ENCODE peak calls at places on chromosomes 7 and 10, in five cellular contexts. One of them, this sample, is unnamed.

GRCh38 chr7:70027864-70028263 is 429.6 kb downstream of the AUTS2 start:
- DNase-seq in Peyer's patch: no peak
- DNase-seq in fibroblast of lung: no peak
- DNase-seq in lung: no peak
- DNase-seq in GM12864: no peak
- DNase-seq in this sample: no peak

GRCh38 chr10:32982293-32982709 is 24.3 kb upstream of the ITGB1 start:
- DNase-seq in Peyer's patch: no peak
- DNase-seq in lung: no peak
- DNase-seq in fibroblast of lung: peak; percentile 94
- DNase-seq in GM12864: no peak
- DNase-seq in this sample: no peak

GRCh38 chr7:20146461-20146860 is 70.7 kb downstream of the MACC1 start:
- DNase-seq in GM12864: no peak
- DNase-seq in Peyer's patch: no peak
- DNase-seq in fibroblast of lung: no peak
- DNase-seq in lung: no peak
- DNase-seq in this sample: no peak

GRCh38 chr7:19116121-19117080 is 1.0 kb downstream of the TWIST1 start:
- DNase-seq in fibroblast of lung: peak; percentile 58
- DNase-seq in Peyer's patch: no peak
- DNase-seq in GM12864: no peak
- DNase-seq in lung: no peak
- DNase-seq in this sample: no peak

GRCh38 chr10:33334170-33334838 is at the start of gene NRP1:
- DNase-seq in fibroblast of lung: peak; percentile 11
- DNase-seq in GM12864: no peak
- DNase-seq in Peyer's patch: no peak
- DNase-seq in lung: no peak
- DNase-seq in this sample: peak; percentile 55

GRCh38 chr7:30682131-30683083 is at the start of gene CRHR2:
- DNase-seq in lung: no peak
- DNase-seq in fibroblast of lung: no peak
- DNase-seq in Peyer's patch: no peak
- DNase-seq in GM12864: no peak
- DNase-seq in this sample: no peak

GRCh38 chr7:518630-519428 is 817 bp downstream of the PDGFA start:
- DNase-seq in lung: peak; percentile 82
- DNase-seq in fibroblast of lung: peak; percentile 86
- DNase-seq in GM12864: no peak
- DNase-seq in Peyer's patch: peak; percentile 35
- DNase-seq in this sample: peak; percentile 92

GRCh38 chr10:115989621-115990020 is 283.4 kb downstream of the GFRA1 start:
- DNase-seq in GM12864: no peak
- DNase-seq in Peyer's patch: no peak
- DNase-seq in lung: no peak
- DNase-seq in fibroblast of lung: peak; percentile 79
- DNase-seq in this sample: no peak

GRCh38 chr10:111128331-111129167 is 51.7 kb downstream of the ADRA2A start:
- DNase-seq in fibroblast of lung: peak; percentile 49
- DNase-seq in lung: no peak
- DNase-seq in Peyer's patch: no peak
- DNase-seq in GM12864: no peak
- DNase-seq in this sample: no peak

GRCh38 chr10:59177031-59177861 is 803 bp downstream of the PHYHIPL start:
- DNase-seq in Peyer's patch: no peak
- DNase-seq in lung: no peak
- DNase-seq in fibroblast of lung: peak; percentile 90
- DNase-seq in GM12864: no peak
- DNase-seq in this sample: peak; percentile 21

GRCh38 chr10:50641636-50642035 is 17.9 kb upstream of the SGMS1 start:
- DNase-seq in fibroblast of lung: no peak
- DNase-seq in lung: no peak
- DNase-seq in GM12864: no peak
- DNase-seq in Peyer's patch: no peak
- DNase-seq in this sample: no peak

GRCh38 chr7:128725524-128725923 is 13.6 kb upstream of the CALU start:
- DNase-seq in lung: no peak
- DNase-seq in Peyer's patch: no peak
- DNase-seq in GM12864: no peak
- DNase-seq in fibroblast of lung: no peak
- DNase-seq in this sample: no peak

DNA sequence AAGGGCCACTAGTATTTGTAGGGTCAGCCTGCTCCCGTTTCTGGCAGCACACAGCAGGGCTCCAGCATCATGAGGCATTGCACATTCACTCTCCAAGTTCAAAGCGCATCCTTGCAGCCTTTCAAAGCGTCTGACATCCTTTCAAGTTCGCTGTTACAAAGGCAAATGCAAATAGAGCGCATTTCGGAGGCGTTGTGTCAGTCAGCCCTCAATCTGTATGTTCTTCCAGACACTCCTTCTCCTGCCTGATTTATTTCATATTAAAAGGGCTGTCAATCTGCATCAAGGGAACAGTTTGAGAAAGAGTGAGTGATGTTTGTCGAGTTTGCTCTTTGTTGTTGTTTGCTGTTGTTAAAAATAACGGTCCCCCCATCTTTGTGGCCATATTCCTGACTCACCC is 188.5 kb downstream of the SNX10 start:
- DNase-seq in fibroblast of lung: no peak
- DNase-seq in lung: no peak
- DNase-seq in GM12864: no peak
- DNase-seq in Peyer's patch: no peak
- DNase-seq in this sample: no peak
- TF ChIP-seq CTCF in fibroblast of lung: no peak
- TF ChIP-seq CTCF in lung: no peak
- TF ChIP-seq CTCF in GM12864: no peak
- TF ChIP-seq CTCF in Peyer's patch: no peak
- TF ChIP-seq CTCF in this sample: no peak

GRCh38 chr10:23461557-23461956 is 22.7 kb downstream of the OTUD1 start:
- DNase-seq in fibroblast of lung: no peak
- DNase-seq in Peyer's patch: no peak
- DNase-seq in lung: no peak
- DNase-seq in GM12864: no peak
- DNase-seq in this sample: no peak
- TF ChIP-seq CTCF in fibroblast of lung: no peak
- TF ChIP-seq CTCF in Peyer's patch: no peak
- TF ChIP-seq CTCF in lung: no peak
- TF ChIP-seq CTCF in GM12864: no peak
- TF ChIP-seq CTCF in this sample: no peak

DNA sequence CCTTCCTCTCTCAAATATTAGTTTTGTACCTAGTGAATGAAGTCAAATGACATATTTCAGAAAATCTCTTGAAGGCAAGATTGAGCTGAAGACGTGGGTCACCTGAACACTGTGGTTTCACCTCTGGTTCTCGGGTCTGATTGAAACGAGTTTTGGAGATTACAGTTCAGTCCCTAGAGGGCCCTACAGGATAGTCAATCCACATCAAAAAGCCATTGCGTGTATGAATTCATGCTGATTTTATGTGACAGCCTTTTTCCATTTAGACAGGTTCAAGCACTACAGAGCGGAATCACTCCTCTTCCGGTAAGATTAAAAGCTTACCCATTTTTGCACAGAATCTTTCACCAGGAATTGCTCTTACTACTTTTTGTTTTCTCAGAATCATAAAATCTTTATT is 62.2 kb downstream of the VIM start:
- DNase-seq in Peyer's patch: no peak
- DNase-seq in fibroblast of lung: peak; percentile 21
- DNase-seq in lung: no peak
- DNase-seq in GM12864: no peak
- DNase-seq in this sample: no peak
- TF ChIP-seq CTCF in Peyer's patch: peak; percentile 53
- TF ChIP-seq CTCF in fibroblast of lung: peak; percentile 39
- TF ChIP-seq CTCF in lung: no peak
- TF ChIP-seq CTCF in GM12864: peak; percentile 13
- TF ChIP-seq CTCF in this sample: no peak

GRCh38 chr10:23657677-23658076 is 218.8 kb downstream of the OTUD1 start:
- DNase-seq in fibroblast of lung: no peak
- DNase-seq in Peyer's patch: no peak
- DNase-seq in GM12864: no peak
- DNase-seq in lung: no peak
- DNase-seq in this sample: no peak

DNA sequence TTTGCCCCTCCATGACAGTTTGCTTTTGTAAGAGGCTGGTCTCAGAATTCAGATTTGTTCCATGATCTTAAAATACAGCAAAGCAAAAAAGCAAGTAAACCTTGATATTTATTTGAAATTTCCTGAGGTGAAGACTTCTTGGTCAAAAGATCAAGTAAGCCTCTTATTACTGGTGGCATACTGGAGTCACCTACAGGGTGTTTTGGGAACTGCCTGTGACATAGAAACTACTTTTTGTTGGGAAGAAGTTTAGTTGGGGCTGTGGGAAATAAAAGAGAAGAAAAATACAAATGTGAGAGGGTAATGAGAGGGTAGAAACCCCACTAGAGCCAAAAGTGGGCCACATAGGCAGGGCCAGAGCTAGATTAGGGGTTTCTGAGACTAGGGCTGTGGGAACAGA is 217.9 kb downstream of the OTUD1 start:
- DNase-seq in fibroblast of lung: no peak
- DNase-seq in lung: no peak
- DNase-seq in Peyer's patch: no peak
- DNase-seq in GM12864: no peak
- DNase-seq in this sample: peak; percentile 2
- TF ChIP-seq CTCF in fibroblast of lung: no peak
- TF ChIP-seq CTCF in lung: no peak
- TF ChIP-seq CTCF in Peyer's patch: peak; percentile 24
- TF ChIP-seq CTCF in GM12864: peak; percentile 44
- TF ChIP-seq CTCF in this sample: no peak

DNA sequence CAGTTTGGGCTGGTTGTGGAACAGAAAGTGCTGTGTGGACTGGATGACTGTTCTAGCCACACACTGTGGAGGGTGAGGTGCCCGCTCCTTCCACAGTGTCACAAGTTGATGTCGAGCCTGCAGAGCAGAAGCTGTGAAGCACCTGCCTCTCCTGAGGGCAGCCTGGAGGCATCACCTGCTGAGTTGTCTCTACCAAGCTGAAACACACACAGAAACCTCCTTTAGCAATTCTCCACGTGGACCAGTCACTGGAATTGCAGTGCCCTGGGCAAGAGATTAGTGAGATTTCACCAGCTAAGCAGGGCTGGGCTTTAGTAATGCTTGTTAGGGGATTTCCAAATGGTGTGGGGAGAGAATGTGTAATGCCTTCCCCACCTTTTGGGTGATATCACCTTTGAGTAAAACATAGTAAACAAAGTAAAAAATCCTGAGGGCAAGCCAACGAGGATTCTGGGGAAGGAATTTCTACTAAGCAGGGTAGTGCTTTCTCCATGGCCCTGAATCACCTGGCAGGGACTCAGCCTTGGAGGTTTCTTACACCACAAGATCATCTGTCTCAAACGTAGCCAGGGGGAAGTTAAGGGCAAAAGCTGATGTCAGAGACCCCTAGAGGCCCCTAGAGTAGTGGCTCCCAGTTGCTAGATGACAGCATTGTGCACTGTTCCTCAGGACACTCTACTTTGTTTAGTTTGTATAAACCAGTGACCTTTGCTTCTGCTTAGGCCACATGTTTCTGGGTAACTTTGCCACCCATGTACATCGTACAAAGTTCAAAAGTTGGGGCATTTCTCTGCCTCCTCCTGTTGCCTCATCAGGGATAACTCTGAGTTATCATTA is 233.1 kb upstream of the IGFBP3 start:
- DNase-seq in lung: no peak
- DNase-seq in GM12864: peak; percentile 49
- DNase-seq in fibroblast of lung: peak; percentile 64
- DNase-seq in Peyer's patch: no peak
- DNase-seq in this sample: no peak
- TF ChIP-seq CTCF in lung: no peak
- TF ChIP-seq CTCF in GM12864: peak; percentile 29
- TF ChIP-seq CTCF in fibroblast of lung: no peak
- TF ChIP-seq CTCF in Peyer's patch: no peak
- TF ChIP-seq CTCF in this sample: no peak